ENCODE peak calls at places on chromosomes 2 and 18, in nine cellular contexts. One of them, this sample, is unnamed. For H3K4me1 and H3K27me3, the result is how much of the 10 kb centered on the place peaks cover.

GRCh38 chr2:172447811-172448493 is 20.6 kb downstream of the ITGA6 start:
- DNase-seq in H9: no peak
- DNase-seq in cardiac muscle cell: no peak
- DNase-seq in aorta: no peak
- DNase-seq in GM23248: no peak
- DNase-seq in lung: no peak
- DNase-seq in thoracic aorta: no peak
- DNase-seq in CD4-positive, alpha-beta memory T cell: no peak
- DNase-seq in upper lobe of right lung: no peak
- DNase-seq in this sample: no peak

GRCh38 chr2:145931836-145932352 is 1412.0 kb upstream of the ZEB2 start:
- DNase-seq in thoracic aorta: no peak
- DNase-seq in H9: no peak
- DNase-seq in aorta: no peak
- DNase-seq in GM23248: no peak
- DNase-seq in upper lobe of right lung: no peak
- DNase-seq in lung: no peak
- DNase-seq in CD4-positive, alpha-beta memory T cell: no peak
- DNase-seq in cardiac muscle cell: no peak
- DNase-seq in this sample: no peak

GRCh38 chr2:119387381-119388129 is 20.8 kb downstream of the DBI start:
- DNase-seq in GM23248: peak
- DNase-seq in lung: peak
- DNase-seq in CD4-positive, alpha-beta memory T cell: no peak
- DNase-seq in H9: no peak
- DNase-seq in thoracic aorta: no peak
- DNase-seq in aorta: peak
- DNase-seq in cardiac muscle cell: no peak
- DNase-seq in upper lobe of right lung: peak
- DNase-seq in this sample: no peak

GRCh38 chr2:235963853-235964577 is 204.2 kb downstream of the GBX2 start:
- DNase-seq in upper lobe of right lung: no peak
- DNase-seq in cardiac muscle cell: no peak
- DNase-seq in lung: no peak
- DNase-seq in aorta: no peak
- DNase-seq in CD4-positive, alpha-beta memory T cell: no peak
- DNase-seq in H9: peak
- DNase-seq in GM23248: no peak
- DNase-seq in thoracic aorta: no peak
- DNase-seq in this sample: no peak

GRCh38 chr18:63161728-63162195 is 157.8 kb downstream of the BCL2 start:
- DNase-seq in cardiac muscle cell: no peak
- DNase-seq in upper lobe of right lung: peak
- DNase-seq in aorta: peak
- DNase-seq in thoracic aorta: peak
- DNase-seq in H9: no peak
- DNase-seq in lung: peak
- DNase-seq in GM23248: peak
- DNase-seq in CD4-positive, alpha-beta memory T cell: peak
- DNase-seq in this sample: peak

GRCh38 chr18:46167971-46168370 is 63.8 kb downstream of the HAUS1 start:
- DNase-seq in thoracic aorta: no peak
- DNase-seq in CD4-positive, alpha-beta memory T cell: no peak
- DNase-seq in H9: no peak
- DNase-seq in aorta: no peak
- DNase-seq in lung: peak
- DNase-seq in upper lobe of right lung: peak
- DNase-seq in GM23248: no peak
- DNase-seq in cardiac muscle cell: no peak
- DNase-seq in this sample: no peak

GRCh38 chr2:200172944-200173481 is 133.5 kb upstream of the SPATS2L start:
- DNase-seq in H9: no peak
- DNase-seq in thoracic aorta: no peak
- DNase-seq in lung: no peak
- DNase-seq in aorta: no peak
- DNase-seq in CD4-positive, alpha-beta memory T cell: no peak
- DNase-seq in GM23248: peak
- DNase-seq in cardiac muscle cell: no peak
- DNase-seq in upper lobe of right lung: no peak
- DNase-seq in this sample: no peak

GRCh38 chr2:74979844-74980243 is 21.4 kb downstream of the POLE4 start:
- DNase-seq in aorta: no peak
- DNase-seq in lung: no peak
- DNase-seq in thoracic aorta: no peak
- DNase-seq in H9: no peak
- DNase-seq in GM23248: no peak
- DNase-seq in cardiac muscle cell: no peak
- DNase-seq in upper lobe of right lung: no peak
- DNase-seq in CD4-positive, alpha-beta memory T cell: no peak
- DNase-seq in this sample: no peak

GRCh38 chr18:26458526-26459232 is 89.7 kb downstream of the KCTD1 start:
- DNase-seq in thoracic aorta: no peak
- DNase-seq in H9: no peak
- DNase-seq in aorta: no peak
- DNase-seq in GM23248: peak
- DNase-seq in cardiac muscle cell: no peak
- DNase-seq in CD4-positive, alpha-beta memory T cell: no peak
- DNase-seq in upper lobe of right lung: no peak
- DNase-seq in lung: no peak
- DNase-seq in this sample: no peak

GRCh38 chr2:176170606-176171005 is 13.5 kb downstream of the HOXD3 start:
- DNase-seq in upper lobe of right lung: no peak
- DNase-seq in cardiac muscle cell: no peak
- DNase-seq in CD4-positive, alpha-beta memory T cell: no peak
- DNase-seq in GM23248: no peak
- DNase-seq in H9: no peak
- DNase-seq in lung: no peak
- DNase-seq in aorta: no peak
- DNase-seq in thoracic aorta: no peak
- DNase-seq in this sample: no peak

GRCh38 chr2:8571792-8572499 is 109.9 kb upstream of the ID2 start:
- DNase-seq in lung: no peak
- DNase-seq in H9: peak
- DNase-seq in GM23248: no peak
- DNase-seq in thoracic aorta: no peak
- DNase-seq in cardiac muscle cell: no peak
- DNase-seq in upper lobe of right lung: peak
- DNase-seq in CD4-positive, alpha-beta memory T cell: no peak
- DNase-seq in aorta: peak
- DNase-seq in this sample: no peak

GRCh38 chr18:7609617-7610016 is 42.5 kb downstream of the PTPRM start:
- DNase-seq in thoracic aorta: no peak
- DNase-seq in aorta: no peak
- DNase-seq in H9: no peak
- DNase-seq in lung: no peak
- DNase-seq in CD4-positive, alpha-beta memory T cell: no peak
- DNase-seq in GM23248: peak
- DNase-seq in cardiac muscle cell: no peak
- DNase-seq in upper lobe of right lung: no peak
- DNase-seq in this sample: no peak
- H3K27ac ChIP-seq in thoracic aorta: peak
- H3K27ac ChIP-seq in aorta: peak
- H3K27ac ChIP-seq in H9: no peak
- H3K27ac ChIP-seq in lung: peak
- H3K27ac ChIP-seq in CD4-positive, alpha-beta memory T cell: no peak
- H3K27ac ChIP-seq in GM23248: peak
- H3K27ac ChIP-seq in cardiac muscle cell: no peak
- H3K27ac ChIP-seq in upper lobe of right lung: no peak
- H3K27ac ChIP-seq in this sample: no peak

DNA sequence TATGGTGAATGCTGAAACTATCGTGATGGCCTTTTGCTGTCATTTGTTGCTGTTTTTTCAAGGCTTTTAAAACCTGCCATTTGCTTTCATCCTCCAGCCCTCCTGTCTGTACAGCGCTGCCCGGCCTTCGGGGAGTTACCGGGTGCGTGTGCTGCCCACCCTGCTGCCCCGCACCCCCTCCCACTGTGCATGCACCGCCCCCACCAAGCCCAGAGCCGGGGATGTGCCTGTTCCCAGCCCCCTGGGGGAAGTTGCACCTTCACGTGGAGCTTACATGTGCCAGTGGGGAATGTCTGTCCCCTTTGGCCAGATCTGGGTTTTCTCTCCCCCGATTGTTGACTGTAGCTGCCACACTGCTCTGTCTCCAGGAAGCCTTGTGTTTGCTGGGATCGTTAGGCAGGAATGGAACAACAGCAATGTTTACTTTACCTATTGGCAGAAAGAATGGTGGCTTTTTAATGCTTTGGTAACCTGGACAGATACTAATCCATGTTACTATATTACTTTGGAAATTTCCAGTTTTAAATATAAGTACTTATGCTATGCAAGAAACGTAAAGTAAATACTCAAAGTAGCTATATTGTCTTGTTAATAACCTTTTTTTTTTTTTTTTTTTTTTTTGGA is 64.8 kb upstream of the RBM44 start:
- DNase-seq in CD4-positive, alpha-beta memory T cell: no peak
- DNase-seq in H9: no peak
- DNase-seq in thoracic aorta: no peak
- DNase-seq in upper lobe of right lung: no peak
- DNase-seq in aorta: no peak
- DNase-seq in lung: no peak
- DNase-seq in cardiac muscle cell: peak
- DNase-seq in GM23248: no peak
- DNase-seq in this sample: no peak
- H3K4me1 ChIP-seq in CD4-positive, alpha-beta memory T cell: half or more
- H3K4me1 ChIP-seq in H9: under half
- H3K4me1 ChIP-seq in thoracic aorta: half or more
- H3K4me1 ChIP-seq in upper lobe of right lung: half or more
- H3K4me1 ChIP-seq in aorta: under half
- H3K4me1 ChIP-seq in lung: under half
- H3K4me1 ChIP-seq in cardiac muscle cell: under half
- H3K4me1 ChIP-seq in GM23248: under half
- H3K4me1 ChIP-seq in this sample: under half

GRCh38 chr2:73297586-73297985 is 4.2 kb upstream of the EGR4 start:
- DNase-seq in GM23248: no peak
- DNase-seq in upper lobe of right lung: no peak
- DNase-seq in CD4-positive, alpha-beta memory T cell: no peak
- DNase-seq in thoracic aorta: no peak
- DNase-seq in aorta: no peak
- DNase-seq in lung: no peak
- DNase-seq in H9: no peak
- DNase-seq in cardiac muscle cell: no peak
- DNase-seq in this sample: no peak
- H3K27me3 ChIP-seq in GM23248: under half
- H3K27me3 ChIP-seq in upper lobe of right lung: half or more
- H3K27me3 ChIP-seq in CD4-positive, alpha-beta memory T cell: under half
- H3K27me3 ChIP-seq in thoracic aorta: under half
- H3K27me3 ChIP-seq in aorta: under half
- H3K27me3 ChIP-seq in lung: under half
- H3K27me3 ChIP-seq in H9: under half
- H3K27me3 ChIP-seq in cardiac muscle cell: half or more
- H3K27me3 ChIP-seq in this sample: under half

GRCh38 chr18:48956378-48956777 is 5.6 kb upstream of the SMAD7 start:
- DNase-seq in aorta: no peak
- DNase-seq in GM23248: peak
- DNase-seq in cardiac muscle cell: no peak
- DNase-seq in H9: no peak
- DNase-seq in upper lobe of right lung: no peak
- DNase-seq in CD4-positive, alpha-beta memory T cell: no peak
- DNase-seq in thoracic aorta: no peak
- DNase-seq in lung: no peak
- DNase-seq in this sample: no peak
- H3K27ac ChIP-seq in aorta: peak
- H3K27ac ChIP-seq in GM23248: peak
- H3K27ac ChIP-seq in cardiac muscle cell: peak
- H3K27ac ChIP-seq in H9: no peak
- H3K27ac ChIP-seq in upper lobe of right lung: peak
- H3K27ac ChIP-seq in CD4-positive, alpha-beta memory T cell: no peak
- H3K27ac ChIP-seq in thoracic aorta: peak
- H3K27ac ChIP-seq in lung: peak
- H3K27ac ChIP-seq in this sample: no peak

GRCh38 chr2:46122971-46123365 is 174.2 kb upstream of the EPAS1 start:
- DNase-seq in aorta: no peak
- DNase-seq in thoracic aorta: no peak
- DNase-seq in cardiac muscle cell: no peak
- DNase-seq in lung: no peak
- DNase-seq in upper lobe of right lung: no peak
- DNase-seq in GM23248: no peak
- DNase-seq in H9: no peak
- DNase-seq in CD4-positive, alpha-beta memory T cell: no peak
- DNase-seq in this sample: no peak
- H3K4me1 ChIP-seq in aorta: under half
- H3K4me1 ChIP-seq in thoracic aorta: under half
- H3K4me1 ChIP-seq in cardiac muscle cell: under half
- H3K4me1 ChIP-seq in lung: under half
- H3K4me1 ChIP-seq in upper lobe of right lung: under half
- H3K4me1 ChIP-seq in GM23248: under half
- H3K4me1 ChIP-seq in H9: under half
- H3K4me1 ChIP-seq in CD4-positive, alpha-beta memory T cell: under half
- H3K4me1 ChIP-seq in this sample: under half

GRCh38 chr18:71134122-71134521 is 845.3 kb downstream of the SOCS6 start:
- DNase-seq in lung: no peak
- DNase-seq in upper lobe of right lung: no peak
- DNase-seq in cardiac muscle cell: no peak
- DNase-seq in H9: no peak
- DNase-seq in GM23248: no peak
- DNase-seq in CD4-positive, alpha-beta memory T cell: no peak
- DNase-seq in aorta: no peak
- DNase-seq in thoracic aorta: no peak
- DNase-seq in this sample: no peak
- H3K27me3 ChIP-seq in lung: under half
- H3K27me3 ChIP-seq in upper lobe of right lung: under half
- H3K27me3 ChIP-seq in cardiac muscle cell: under half
- H3K27me3 ChIP-seq in H9: under half
- H3K27me3 ChIP-seq in GM23248: under half
- H3K27me3 ChIP-seq in CD4-positive, alpha-beta memory T cell: under half
- H3K27me3 ChIP-seq in aorta: under half
- H3K27me3 ChIP-seq in thoracic aorta: under half
- H3K27me3 ChIP-seq in this sample: under half

DNA sequence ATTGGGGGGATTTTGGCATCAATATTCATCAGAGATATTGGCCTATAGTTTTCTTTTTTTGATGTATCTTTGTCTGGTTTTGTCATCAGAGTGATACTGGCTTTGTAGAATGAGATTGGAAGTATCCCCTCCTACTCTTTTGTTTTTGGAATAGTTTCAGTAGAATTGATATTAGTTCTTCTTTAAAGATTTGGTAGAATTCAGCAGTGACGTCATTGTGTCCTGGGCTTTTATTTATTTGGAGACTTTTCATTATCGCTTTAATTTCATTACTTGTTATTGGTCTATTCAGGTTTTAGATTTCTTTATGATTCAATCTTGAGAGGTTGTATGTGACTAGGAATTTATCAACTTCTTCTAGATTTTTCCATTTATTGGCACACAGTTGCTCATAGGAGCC is 825.5 kb upstream of the NXPH2 start:
- DNase-seq in CD4-positive, alpha-beta memory T cell: no peak
- DNase-seq in GM23248: no peak
- DNase-seq in aorta: no peak
- DNase-seq in lung: no peak
- DNase-seq in upper lobe of right lung: no peak
- DNase-seq in thoracic aorta: no peak
- DNase-seq in cardiac muscle cell: no peak
- DNase-seq in H9: no peak
- DNase-seq in this sample: no peak
- H3K27ac ChIP-seq in CD4-positive, alpha-beta memory T cell: no peak
- H3K27ac ChIP-seq in GM23248: no peak
- H3K27ac ChIP-seq in aorta: no peak
- H3K27ac ChIP-seq in lung: no peak
- H3K27ac ChIP-seq in upper lobe of right lung: no peak
- H3K27ac ChIP-seq in thoracic aorta: no peak
- H3K27ac ChIP-seq in cardiac muscle cell: no peak
- H3K27ac ChIP-seq in H9: no peak
- H3K27ac ChIP-seq in this sample: no peak

GRCh38 chr2:40304340-40304739 is 147.6 kb downstream of the SLC8A1 start:
- DNase-seq in H9: peak
- DNase-seq in CD4-positive, alpha-beta memory T cell: no peak
- DNase-seq in upper lobe of right lung: no peak
- DNase-seq in lung: no peak
- DNase-seq in GM23248: peak
- DNase-seq in cardiac muscle cell: no peak
- DNase-seq in aorta: peak
- DNase-seq in thoracic aorta: peak
- DNase-seq in this sample: no peak
- H3K4me1 ChIP-seq in H9: under half
- H3K4me1 ChIP-seq in CD4-positive, alpha-beta memory T cell: under half
- H3K4me1 ChIP-seq in upper lobe of right lung: under half
- H3K4me1 ChIP-seq in lung: under half
- H3K4me1 ChIP-seq in GM23248: under half
- H3K4me1 ChIP-seq in cardiac muscle cell: under half
- H3K4me1 ChIP-seq in aorta: under half
- H3K4me1 ChIP-seq in thoracic aorta: under half
- H3K4me1 ChIP-seq in this sample: under half